ENCODE peak calls at places on chromosomes 13 and 19, in eight cellular contexts. H is transverse colon, U is heart left ventricle, A is vagina, N is Caco-2, O is IMR-90, F is tibial artery, V is PC-9. I is an unnamed sample.

GRCh38 chr13:99986751-99987150 is 5.2 kb downstream of the ZIC2 start:
- DNase-seq in H (no peak), U (no peak), A (no peak), N (no peak), O (no peak), F (no peak), V (no peak), I (no peak)

GRCh38 chr19:19485161-19485997 is 30.0 kb downstream of the TSSK6 start:
- DNase-seq in H (no peak), U (no peak), A (no peak), N (no peak), O (peak; percentile 68), F (no peak), V (no peak), I (peak; percentile 54)

GRCh38 chr13:50635504-50635903 is 208.0 kb downstream of the DLEU7 start:
- DNase-seq in H (peak; percentile 18), U (peak; percentile 35), A (no peak), N (no peak), O (no peak), F (peak; percentile 65), V (no peak), I (no peak)

GRCh38 chr19:34375598-34375997 is 10.6 kb downstream of the GPI start:
- DNase-seq in H (no peak), U (no peak), A (no peak), N (no peak), O (peak; percentile 6), F (no peak), V (no peak), I (no peak)

GRCh38 chr13:67620665-67621064 is 390.5 kb upstream of the PCDH9 start:
- DNase-seq in H (no peak), U (no peak), A (no peak), N (no peak), O (peak; percentile 86), F (no peak), V (no peak), I (no peak)

GRCh38 chr19:3304871-3305423 is 61.4 kb upstream of the NFIC start:
- DNase-seq in H (peak; percentile 78), U (peak; percentile 62), A (no peak), N (peak; percentile 68), O (peak; percentile 41), F (peak; percentile 46), V (peak; percentile 64), I (peak; percentile 62)

GRCh38 chr13:68927387-68928026 is 1180.1 kb upstream of the ATXN8OS start:
- DNase-seq in H (peak; percentile 6), U (no peak), A (no peak), N (peak; percentile 57), O (no peak), F (no peak), V (peak; percentile 25), I (no peak)

GRCh38 chr13:68851026-68851425 is 1256.6 kb upstream of the ATXN8OS start:
- DNase-seq in H (no peak), U (no peak), A (no peak), N (no peak), O (no peak), F (no peak), V (no peak), I (no peak)

GRCh38 chr13:99385940-99386339 is 78.7 kb upstream of the GPR183 start:
- DNase-seq in H (no peak), U (no peak), A (peak; percentile 84), N (no peak), O (no peak), F (no peak), V (no peak), I (no peak)

GRCh38 chr19:46350029-46350757 is 3.3 kb downstream of the PPP5C start:
- DNase-seq in H (peak; percentile 53), U (no peak), A (no peak), N (no peak), O (no peak), F (no peak), V (no peak), I (no peak)

GRCh38 chr13:112703935-112704633 is 14.2 kb downstream of the ATP11A start:
- DNase-seq in H (peak; percentile 3), U (peak; percentile 12), A (no peak), N (no peak), O (no peak), F (no peak), V (no peak), I (peak; percentile 47)

GRCh38 chr13:99985243-99985874 is 3.8 kb downstream of the ZIC2 start:
- DNase-seq in H (no peak), U (no peak), A (no peak), N (peak; percentile 52), O (no peak), F (no peak), V (no peak), I (no peak)

GRCh38 chr13:109783815-109784589 is 2.4 kb downstream of the IRS2 start:
- DNase-seq in H (no peak), U (no peak), A (no peak), N (no peak), O (no peak), F (no peak), V (no peak), I (no peak)

GRCh38 chr13:105848494-105848893 is 687.0 kb downstream of the EFNB2 start:
- DNase-seq in H (no peak), U (no peak), A (no peak), N (no peak), O (no peak), F (no peak), V (no peak), I (no peak)

GRCh38 chr13:37870895-37871550 is 1.5 kb upstream of the TRPC4 start:
- DNase-seq in H (no peak), U (no peak), A (no peak), N (no peak), O (peak; percentile 79), F (no peak), V (peak; percentile 12), I (no peak)

GRCh38 chr19:29771708-29772415 is 39.9 kb upstream of the CCNE1 start:
- DNase-seq in H (peak; percentile 48), U (peak; percentile 39), A (no peak), N (peak; percentile 76), O (peak; percentile 37), F (no peak), V (peak; percentile 51), I (no peak)

GRCh38 chr13:113468461-113469147 is 15.3 kb upstream of the ADPRHL1 start:
- DNase-seq in H (no peak), U (no peak), A (no peak), N (no peak), O (no peak), F (no peak), V (no peak), I (no peak)

GRCh38 chr19:28744943-28745342 is 468.0 kb downstream of the UQCRFS1 start:
- DNase-seq in H (no peak), U (no peak), A (no peak), N (no peak), O (no peak), F (no peak), V (no peak), I (no peak)

GRCh38 chr19:33281296-33281926 is 20.9 kb downstream of the CEBPA start:
- DNase-seq in H (no peak), U (no peak), A (no peak), N (no peak), O (no peak), F (no peak), V (no peak), I (peak; percentile 71)

GRCh38 chr13:27211771-27212364 is 39.5 kb upstream of the RPL21 start:
- DNase-seq in H (no peak), U (no peak), A (no peak), N (no peak), O (peak; percentile 86), F (no peak), V (peak; percentile 16), I (no peak)

GRCh38 chr13:83780201-83780600 is 102.1 kb downstream of the SLITRK1 start:
- DNase-seq in H (no peak), U (no peak), A (no peak), N (peak; percentile 60), O (peak; percentile 15), F (no peak), V (no peak), I (no peak)

GRCh38 chr19:21210037-21210621 is 68.3 kb downstream of the ZNF431 start:
- DNase-seq in H (no peak), U (no peak), A (no peak), N (peak; percentile 59), O (no peak), F (no peak), V (no peak), I (no peak)

GRCh38 chr13:21616880-21617279 is 12.9 kb upstream of the MICU2 start:
- DNase-seq in H (peak; percentile 30), U (no peak), A (no peak), N (peak; percentile 49), O (no peak), F (no peak), V (no peak), I (no peak)

GRCh38 chr13:31198524-31198923 is 1.3 kb upstream of the B3GLCT start:
- DNase-seq in H (no peak), U (no peak), A (no peak), N (no peak), O (no peak), F (no peak), V (no peak), I (no peak)

GRCh38 chr19:2230029-2230531 is 6.0 kb downstream of the PLEKHJ1 start:
- DNase-seq in H (no peak), U (no peak), A (no peak), N (no peak), O (no peak), F (no peak), V (no peak), I (no peak)
- TF ChIP-seq CTCF in H (no peak), U (no peak), A (no peak), N (no peak), O (no peak), F (no peak), V (no peak), I (no peak)

DNA sequence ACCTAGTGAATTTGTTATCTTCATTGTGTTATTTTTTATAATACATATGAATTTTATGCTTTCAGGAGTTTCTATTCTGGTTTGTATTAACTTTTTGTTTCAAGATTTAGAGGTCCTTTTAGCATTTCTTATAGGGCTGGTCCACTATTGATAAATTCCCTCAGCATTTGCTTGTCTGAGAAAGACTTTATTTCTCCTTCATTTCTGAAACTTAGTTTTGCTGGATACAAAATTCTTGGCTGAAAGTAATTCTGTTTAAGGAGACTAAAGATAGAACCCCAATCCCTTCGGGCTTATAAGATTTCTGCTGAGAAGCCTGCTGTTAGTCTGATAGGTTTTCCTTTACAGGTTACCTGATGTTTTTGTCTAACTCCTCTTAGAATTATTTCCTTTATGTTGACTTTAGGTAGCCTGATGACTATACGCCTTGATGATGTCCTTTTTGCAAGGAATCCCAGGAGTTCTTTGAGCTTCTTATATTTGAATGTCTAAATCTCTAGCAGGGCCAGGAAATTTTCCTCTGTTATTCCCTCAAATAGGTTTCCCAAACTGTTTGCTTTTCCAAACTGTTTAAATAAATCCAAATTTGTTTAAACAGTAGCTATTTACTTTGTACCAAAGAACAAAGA is 127.1 kb downstream of the CYSLTR2 start:
- DNase-seq in H (no peak), U (no peak), A (no peak), N (no peak), O (no peak), F (no peak), V (no peak), I (no peak)
- H3K4me3 ChIP-seq in H (no peak overlapping the region), U (no peak overlapping the region), A (no peak overlapping the region), N (no peak overlapping the region), O (no peak overlapping the region), F (no peak overlapping the region), V (no peak overlapping the region), I (no peak overlapping the region)

GRCh38 chr19:38662508-38663155 is 15.2 kb downstream of the ACTN4 start:
- DNase-seq in H (no peak), U (no peak), A (no peak), N (no peak), O (no peak), F (no peak), V (no peak), I (no peak)
- H3K4me1 ChIP-seq in H (peaks cover 100% of the 10 kb centered on the region), U (peaks cover 99% of the 10 kb centered on the region), A (peaks cover 100% of the 10 kb centered on the region), N (peaks cover 100% of the 10 kb centered on the region), O (peaks cover 55% of the 10 kb centered on the region), F (peaks cover 97% of the 10 kb centered on the region), V (peaks cover 97% of the 10 kb centered on the region), I (peaks cover 100% of the 10 kb centered on the region)

GRCh38 chr19:48720251-48720612 is 707 bp upstream of the MAMSTR start:
- DNase-seq in H (no peak), U (no peak), A (no peak), N (no peak), O (no peak), F (no peak), V (no peak), I (no peak)
- TF ChIP-seq CTCF in H (no peak), U (no peak), A (no peak), N (no peak), O (no peak), F (no peak), V (no peak), I (no peak)